ENCODE peak calls at places on chromosomes 1 and 21, in six cellular contexts. T is upper lobe of right lung, Q is AG04450, X is tibial artery, W is left lung, I is foreskin fibroblast. Z is an unnamed sample.

GRCh38 chr1:230125633-230126528 is 58.8 kb downstream of the GALNT2 start:
- DNase-seq in T (no peak), Q (no peak), X (no peak), W (no peak), I (no peak), Z (no peak)

GRCh38 chr1:84377480-84378095 is 20.7 kb upstream of the DNASE2B start:
- DNase-seq in T (no peak), Q (peak), X (peak), W (no peak), I (peak), Z (no peak)

GRCh38 chr1:233477359-233477758 is 136.5 kb upstream of the KCNK1 start:
- DNase-seq in T (no peak), Q (no peak), X (no peak), W (no peak), I (no peak), Z (no peak)

GRCh38 chr1:44881011-44881632 is 38.1 kb upstream of the PTCH2 start:
- DNase-seq in T (no peak), Q (peak), X (no peak), W (peak), I (peak), Z (no peak)

GRCh38 chr1:50214764-50215163 is 106.0 kb downstream of the ELAVL4 start:
- DNase-seq in T (no peak), Q (no peak), X (no peak), W (no peak), I (no peak), Z (no peak)

GRCh38 chr1:201266276-201266675 is 17.0 kb upstream of the PKP1 start:
- DNase-seq in T (no peak), Q (no peak), X (no peak), W (no peak), I (no peak), Z (no peak)

GRCh38 chr1:25460020-25460419 is 29.3 kb downstream of the MACO1 start:
- DNase-seq in T (no peak), Q (no peak), X (no peak), W (no peak), I (no peak), Z (no peak)

GRCh38 chr1:226643167-226643566 is 94.6 kb downstream of the STUM start:
- DNase-seq in T (peak), Q (peak), X (no peak), W (peak), I (no peak), Z (peak)

GRCh38 chr21:17612023-17612564 is 607 bp downstream of the BTG3 start:
- DNase-seq in T (peak), Q (no peak), X (peak), W (peak), I (no peak), Z (peak)

GRCh38 chr1:185338719-185339622 is 21.9 kb upstream of the IVNS1ABP start:
- DNase-seq in T (no peak), Q (no peak), X (peak), W (peak), I (no peak), Z (peak)

GRCh38 chr1:206065547-206066143 is 12.7 kb downstream of the RHEX start:
- DNase-seq in T (no peak), Q (no peak), X (no peak), W (no peak), I (no peak), Z (no peak)

GRCh38 chr1:168717906-168718891 is 10.8 kb downstream of the DPT start:
- DNase-seq in T (no peak), Q (no peak), X (no peak), W (no peak), I (no peak), Z (no peak)

DNA sequence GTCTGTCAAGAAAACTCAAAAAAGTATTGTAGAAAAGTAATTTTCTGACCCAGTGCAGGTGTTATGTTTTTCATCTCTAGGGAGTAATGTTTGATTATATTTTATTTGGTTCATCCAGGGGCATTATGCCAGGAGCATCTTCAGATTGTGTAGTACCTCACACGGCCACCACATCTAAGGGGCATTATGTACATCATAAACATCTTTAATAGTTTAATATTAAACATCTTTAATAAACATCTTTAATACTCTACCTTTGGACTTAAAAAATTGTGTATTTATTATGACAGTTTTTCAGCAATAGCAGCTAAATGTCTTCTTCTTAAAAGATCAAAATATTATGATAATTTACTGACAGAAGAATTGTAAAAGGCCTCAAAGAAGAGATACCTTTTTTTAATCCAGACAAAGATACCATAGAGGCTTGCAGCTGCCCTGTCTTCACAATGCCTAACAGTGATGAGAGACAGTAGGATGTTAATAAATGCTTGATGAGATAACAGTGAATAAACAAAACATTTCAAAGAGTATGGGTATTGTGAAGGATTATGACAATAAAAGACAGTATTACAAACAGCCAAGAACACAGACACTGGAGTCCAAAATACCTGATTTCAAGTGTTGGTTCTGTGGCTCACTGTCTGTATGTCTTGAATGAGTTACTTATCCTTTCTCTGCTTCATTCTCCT is 240.9 kb upstream of the ADGRL2 start:
- DNase-seq in T (no peak), Q (no peak), X (no peak), W (no peak), I (no peak), Z (no peak)
- TF ChIP-seq CTCF in T (peak), Q (peak), X (no peak), W (peak), I (no peak), Z (no peak)

GRCh38 chr1:181558416-181558815 is 75.1 kb downstream of the CACNA1E start:
- DNase-seq in T (no peak), Q (no peak), X (no peak), W (no peak), I (no peak), Z (no peak)

GRCh38 chr1:181556606-181557005 is 73.3 kb downstream of the CACNA1E start:
- DNase-seq in T (no peak), Q (no peak), X (no peak), W (no peak), I (no peak), Z (no peak)

GRCh38 chr1:181559142-181559541 is 75.8 kb downstream of the CACNA1E start:
- DNase-seq in T (no peak), Q (no peak), X (no peak), W (no peak), I (no peak), Z (no peak)

GRCh38 chr1:181554465-181554864 is 71.1 kb downstream of the CACNA1E start:
- DNase-seq in T (no peak), Q (no peak), X (no peak), W (no peak), I (no peak), Z (no peak)

DNA sequence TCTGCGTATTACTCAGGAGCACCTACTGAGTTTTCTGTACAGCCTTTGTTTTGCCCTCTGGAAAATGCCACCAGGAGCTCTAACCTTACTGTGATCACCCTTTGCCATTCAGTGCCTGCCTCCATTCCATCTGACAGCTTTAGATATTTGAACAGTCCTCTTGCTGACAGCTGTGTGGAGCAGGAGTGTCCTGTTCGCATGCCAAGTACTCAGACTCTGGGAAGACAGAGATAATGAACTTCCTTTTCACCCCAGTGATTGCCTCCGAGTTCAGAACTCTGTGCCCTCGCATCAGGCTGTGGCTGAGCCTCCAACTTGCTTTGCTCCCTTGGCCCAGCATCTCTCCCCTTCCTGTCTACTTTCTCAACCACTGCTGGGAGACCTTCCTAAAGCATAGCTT is 74.0 kb downstream of the CACNA1E start:
- DNase-seq in T (no peak), Q (no peak), X (no peak), W (no peak), I (no peak), Z (no peak)
- TF ChIP-seq CTCF in T (no peak), Q (no peak), X (no peak), W (no peak), I (no peak), Z (no peak)

GRCh38 chr1:199693724-199694123 is 333.8 kb upstream of the NR5A2 start:
- DNase-seq in T (no peak), Q (no peak), X (no peak), W (no peak), I (no peak), Z (no peak)
- TF ChIP-seq CTCF in T (no peak), Q (no peak), X (no peak), W (no peak), I (no peak), Z (no peak)

DNA sequence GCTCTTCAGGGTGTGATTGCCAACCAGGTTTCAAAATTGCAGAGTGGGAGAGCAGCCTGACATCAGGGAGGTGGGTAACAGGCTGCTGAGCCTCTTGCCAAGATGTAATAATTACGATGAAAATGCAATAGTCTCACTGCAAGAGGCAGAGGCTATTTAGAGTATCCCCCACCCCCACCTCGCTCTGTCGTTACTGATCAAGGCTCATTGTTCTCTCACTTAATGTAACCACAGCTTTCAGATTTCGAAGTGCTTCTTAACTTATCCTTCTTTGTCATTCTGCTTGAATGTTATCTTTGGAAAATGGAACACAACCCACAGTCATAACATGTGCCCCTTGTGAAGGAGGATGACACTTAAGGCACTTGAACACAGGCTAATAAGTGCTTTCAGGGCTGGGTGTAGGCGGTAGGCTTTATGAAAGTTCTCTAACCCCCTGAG is 559.2 kb upstream of the PLXNA2 start:
- DNase-seq in T (no peak), Q (no peak), X (no peak), W (no peak), I (no peak), Z (no peak)
- TF ChIP-seq CTCF in T (no peak), Q (no peak), X (no peak), W (no peak), I (no peak), Z (no peak)

DNA sequence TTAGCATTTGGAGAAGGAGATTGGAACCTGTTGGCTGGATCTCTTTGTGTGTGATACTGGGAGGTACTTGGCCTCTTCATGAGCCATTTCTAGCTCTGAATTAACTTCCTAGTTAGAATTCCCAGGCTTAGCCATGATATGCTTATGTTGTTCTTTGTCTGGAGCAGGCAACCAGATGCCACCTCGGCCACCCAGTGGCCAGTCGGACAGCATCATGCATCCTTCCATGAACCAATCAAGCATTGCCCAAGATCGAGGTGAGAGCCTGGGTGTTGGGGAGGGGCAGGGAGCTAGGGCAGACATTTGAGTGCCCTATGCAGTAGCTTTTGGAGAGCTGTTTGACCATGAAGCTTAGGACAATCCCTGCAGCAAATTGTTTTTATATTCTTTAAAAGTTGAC is 26.5 kb upstream of the PIGV start:
- DNase-seq in T (no peak), Q (no peak), X (no peak), W (no peak), I (no peak), Z (no peak)
- TF ChIP-seq CTCF in T (peak), Q (peak), X (no peak), W (no peak), I (no peak), Z (no peak)

GRCh38 chr1:28139033-28139712 is 37.3 kb downstream of the PTAFR start:
- DNase-seq in T (no peak), Q (no peak), X (peak), W (no peak), I (peak), Z (no peak)
- TF ChIP-seq CTCF in T (no peak), Q (no peak), X (no peak), W (no peak), I (no peak), Z (no peak)

Z was measured in GM10248.